ENCODE peak calls at places on chromosomes 16 and 17, in ten cellular contexts. X, I, H, R, U, L, N, Z, K and G are unnamed samples.
A peak's percentile ranks its signal among the peaks of the same experiment; 100 is the strongest.

GRCh38 chr17:39929657-39930407 is 2.3 kb downstream of the LRRC3C start:
- DNase-seq in X (no peak), I (peak; percentile 43), H (no peak), R (no peak), U (no peak), L (no peak), N (no peak), Z (no peak), K (no peak), G (no peak)

GRCh38 chr17:78818152-78818846 is 22.3 kb downstream of the USP36 start:
- DNase-seq in X (no peak), I (no peak), H (no peak), R (no peak), U (no peak), L (no peak), N (no peak), Z (no peak), K (no peak), G (no peak)

GRCh38 chr17:39244600-39245570 is 19.1 kb upstream of the STAC2 start:
- DNase-seq in X (peak; percentile 86), I (peak; percentile 73), H (peak; percentile 87), R (peak; percentile 80), U (peak; percentile 88), L (peak; percentile 61), N (peak; percentile 84), Z (peak; percentile 72), K (peak; percentile 75), G (peak; percentile 63)

GRCh38 chr17:15659663-15660062 is 24.4 kb downstream of the TRIM16 start:
- DNase-seq in X (no peak), I (no peak), H (no peak), R (no peak), U (no peak), L (no peak), N (no peak), Z (no peak), K (no peak), G (no peak)

GRCh38 chr16:21937387-21937829 is 15.8 kb upstream of the UQCRC2 start:
- DNase-seq in X (no peak), I (no peak), H (no peak), R (no peak), U (no peak), L (no peak), N (no peak), Z (no peak), K (no peak), G (peak; percentile 22)

GRCh38 chr17:46878055-46878454 is 26.7 kb downstream of the WNT9B start:
- DNase-seq in X (peak; percentile 53), I (no peak), H (no peak), R (no peak), U (no peak), L (no peak), N (no peak), Z (no peak), K (no peak), G (no peak)

GRCh38 chr16:75764154-75764768 is 38.0 kb upstream of the CPHXL start:
- DNase-seq in X (peak; percentile 45), I (peak; percentile 51), H (peak; percentile 47), R (peak; percentile 30), U (peak; percentile 57), L (peak; percentile 50), N (peak; percentile 42), Z (peak; percentile 72), K (peak; percentile 52), G (peak; percentile 50)

GRCh38 chr16:85777583-85778310 is 21.6 kb downstream of the EMC8 start:
- DNase-seq in X (no peak), I (no peak), H (no peak), R (no peak), U (no peak), L (no peak), N (no peak), Z (no peak), K (no peak), G (no peak)

GRCh38 chr17:45320931-45321461 is 4.2 kb upstream of the MAP3K14 start:
- DNase-seq in X (no peak), I (peak; percentile 71), H (no peak), R (no peak), U (no peak), L (no peak), N (no peak), Z (no peak), K (no peak), G (no peak)

GRCh38 chr16:75086281-75086680 is 30.3 kb downstream of the LDHD start:
- DNase-seq in X (no peak), I (no peak), H (no peak), R (no peak), U (no peak), L (no peak), N (no peak), Z (no peak), K (no peak), G (no peak)

GRCh38 chr17:75010683-75011406 is 1.6 kb upstream of the MRPL58 start:
- DNase-seq in X (peak; percentile 44), I (no peak), H (no peak), R (no peak), U (no peak), L (no peak), N (no peak), Z (peak; percentile 99), K (no peak), G (no peak)

GRCh38 chr17:78506454-78507309 is 70.5 kb downstream of the DNAH17 start:
- DNase-seq in X (no peak), I (no peak), H (no peak), R (no peak), U (no peak), L (no peak), N (no peak), Z (no peak), K (no peak), G (no peak)

GRCh38 chr16:76571755-76572154 is 294.6 kb downstream of the CNTNAP4 start:
- DNase-seq in X (no peak), I (no peak), H (no peak), R (no peak), U (no peak), L (no peak), N (no peak), Z (no peak), K (no peak), G (no peak)

GRCh38 chr16:85935957-85936760 is 37.2 kb downstream of the IRF8 start:
- DNase-seq in X (no peak), I (no peak), H (peak; percentile 68), R (peak; percentile 65), U (peak; percentile 81), L (peak; percentile 74), N (peak; percentile 60), Z (no peak), K (peak; percentile 74), G (no peak)

GRCh38 chr16:49980166-49980565 is 44.9 kb upstream of the CNEP1R1 start:
- DNase-seq in X (no peak), I (no peak), H (no peak), R (no peak), U (no peak), L (no peak), N (no peak), Z (no peak), K (no peak), G (no peak)

GRCh38 chr17:64682261-64683181 is 20.4 kb upstream of the SMURF2 start:
- DNase-seq in X (no peak), I (no peak), H (no peak), R (no peak), U (no peak), L (no peak), N (no peak), Z (no peak), K (no peak), G (no peak)